ENCODE peak calls at places on chromosomes 7 and 10, in ten cellular contexts. B is stimulated activated CD8-positive, alpha-beta memory T cell treated with anti-CD3 and anti-CD28 coated beads, Interleukin-4, amount 100 ng/mL, for 1 hour; M is T1000; K is activated effector memory CD4-positive, alpha-beta T cell treated with anti-CD3 and anti-CD28 coated beads, Interleukin-2, amount 50 U/mL, for 16 hours; A is Kasumi-1; X is GM23248; L is activated T-helper 1 cell treated with Interleukin-2 at 50 U/mL for 16 hours; J is AG10803; W is SW480; N is ACHN. I is an unnamed sample.

GRCh38 chr10:96287392-96288105 is 16.2 kb upstream of the BLNK start:
- DNase-seq in K (no peak), J (peak), M (no peak), A (no peak), B (no peak), L (no peak), N (peak), W (peak), X (no peak), I (peak)

GRCh38 chr10:7133270-7133669 is 277.6 kb downstream of the SFMBT2 start:
- DNase-seq in N (no peak), B (no peak), X (no peak), L (no peak), A (no peak), M (no peak), J (no peak), K (no peak), W (no peak), I (no peak)

GRCh38 chr7:96388620-96389383 is 66.9 kb upstream of the SLC25A13 start:
- DNase-seq in L (no peak), W (no peak), J (peak), X (peak), N (peak), M (peak), B (no peak), A (no peak), K (no peak), I (peak)

GRCh38 chr10:27746364-27747095 is 911 bp upstream of the MKX start:
- DNase-seq in A (no peak), N (no peak), W (no peak), K (no peak), X (peak), B (no peak), L (no peak), J (no peak), M (no peak), I (no peak)

GRCh38 chr7:48899932-48900331 is 24.4 kb upstream of the CDC14C start:
- DNase-seq in K (no peak), M (no peak), A (no peak), W (no peak), X (no peak), N (no peak), B (no peak), J (peak), L (no peak), I (no peak)

GRCh38 chr10:1213252-1213651 is 157.1 kb downstream of the WDR37 start:
- DNase-seq in A (no peak), J (no peak), N (no peak), L (no peak), M (no peak), K (no peak), B (no peak), W (no peak), X (no peak), I (no peak)

GRCh38 chr10:35640474-35640873 is 1.6 kb downstream of the FZD8 start:
- DNase-seq in B (no peak), N (peak), L (no peak), A (peak), X (peak), M (peak), J (peak), K (peak), W (peak), I (no peak)

GRCh38 chr7:7114575-7115291 is 67.6 kb upstream of the C1GALT1 start:
- DNase-seq in A (no peak), K (no peak), X (no peak), J (no peak), N (no peak), W (no peak), L (no peak), B (no peak), M (no peak), I (no peak)

GRCh38 chr10:32927750-32928149 is 30.3 kb downstream of the ITGB1 start:
- DNase-seq in L (no peak), W (no peak), B (no peak), A (no peak), J (no peak), M (no peak), X (no peak), K (no peak), N (no peak), I (no peak)

GRCh38 chr10:44369296-44369695 is 15.6 kb downstream of the CXCL12 start:
- DNase-seq in B (no peak), X (peak), W (no peak), J (peak), A (no peak), K (no peak), M (no peak), L (no peak), N (no peak), I (no peak)

GRCh38 chr7:70599446-70600190 is 532.3 kb upstream of the GALNT17 start:
- DNase-seq in B (no peak), L (no peak), A (no peak), X (no peak), W (peak), N (no peak), J (peak), M (no peak), K (no peak), I (no peak)

GRCh38 chr7:133775201-133775600 is 351.9 kb upstream of the LRGUK start:
- DNase-seq in B (no peak), J (no peak), M (no peak), L (no peak), X (no peak), W (no peak), A (no peak), K (no peak), N (no peak), I (no peak)

GRCh38 chr7:10779465-10780399 is 193.9 kb upstream of the PHF14 start:
- DNase-seq in N (no peak), W (no peak), B (no peak), K (no peak), A (no peak), M (no peak), J (no peak), L (no peak), X (no peak), I (no peak)

GRCh38 chr7:137001478-137001877 is 133.0 kb downstream of the CHRM2 start:
- DNase-seq in J (no peak), K (no peak), A (no peak), L (no peak), X (no peak), N (no peak), W (no peak), B (no peak), M (no peak), I (no peak)

GRCh38 chr7:36965625-36966024 is 241.3 kb upstream of the AOAH start:
- DNase-seq in A (no peak), B (no peak), M (no peak), X (no peak), L (no peak), W (no peak), J (no peak), N (no peak), K (no peak), I (no peak)

GRCh38 chr7:51005074-51005473 is 222.4 kb upstream of the GRB10 start:
- DNase-seq in K (no peak), J (no peak), X (no peak), A (no peak), W (no peak), L (no peak), B (no peak), N (no peak), M (no peak), I (no peak)

GRCh38 chr10:1591045-1591444 is 146.3 kb downstream of the ADARB2 start:
- DNase-seq in W (no peak), L (no peak), N (no peak), X (no peak), B (no peak), J (no peak), K (no peak), M (no peak), A (no peak), I (no peak)

GRCh38 chr7:55520426-55521140 is 51.7 kb downstream of the VOPP1 start:
- DNase-seq in N (no peak), M (no peak), J (no peak), W (no peak), X (no peak), K (no peak), A (no peak), B (no peak), L (no peak), I (no peak)

GRCh38 chr7:75583255-75583654 is 91.1 kb downstream of the SPDYE5 start:
- DNase-seq in X (no peak), M (no peak), K (no peak), L (no peak), W (no peak), B (no peak), N (no peak), A (no peak), J (no peak), I (no peak)

GRCh38 chr7:40733578-40733977 is 598.8 kb downstream of the SUGCT start:
- DNase-seq in L (no peak), A (peak), N (no peak), W (peak), X (no peak), B (no peak), M (no peak), J (no peak), K (no peak), I (no peak)

GRCh38 chr10:132574288-132574687 is 36.7 kb downstream of the INPP5A start:
- DNase-seq in A (no peak), N (no peak), L (no peak), W (no peak), J (no peak), X (no peak), K (no peak), M (no peak), B (no peak), I (no peak)

GRCh38 chr10:47028466-47028865 is 117.2 kb downstream of the PTPN20 start:
- DNase-seq in K (peak), X (no peak), M (no peak), J (no peak), W (no peak), B (no peak), L (no peak), N (no peak), A (no peak), I (no peak)

GRCh38 chr10:129079705-129080104 is 387.3 kb upstream of the MGMT start:
- DNase-seq in W (no peak), A (no peak), J (no peak), N (no peak), X (no peak), K (no peak), M (no peak), B (no peak), L (no peak), I (no peak)